ENCODE peak calls at places on chromosomes 3 and 15, in four cellular contexts. X is GM12878, L is HCT116, P is K562. Y is an unnamed sample.

GRCh38 chr3:135558906-135559305 is 406.6 kb upstream of the PPP2R3A start:
- DNase-seq in L (no peak), P (no peak), X (no peak), Y (no peak)

GRCh38 chr3:27281671-27282150 is 87.5 kb downstream of the NEK10 start:
- DNase-seq in X (no peak), L (no peak), P (no peak), Y (no peak)

GRCh38 chr3:49005298-49005680 is 1.9 kb upstream of the WDR6 start:
- DNase-seq in L (no peak), P (no peak), X (no peak), Y (no peak)

GRCh38 chr3:139653582-139653981 is 24.2 kb downstream of the NMNAT3 start:
- DNase-seq in P (no peak), L (no peak), X (no peak), Y (no peak)

GRCh38 chr3:113441051-113441770 is at the start of gene CFAP44:
- DNase-seq in X (no peak), L (no peak), P (no peak), Y (no peak)

GRCh38 chr3:60497922-60498321 is 753.3 kb downstream of the FHIT start:
- DNase-seq in L (no peak), P (no peak), X (no peak), Y (peak; percentile 44)

GRCh38 chr3:80087769-80088168 is 320.0 kb upstream of the ROBO1 start:
- DNase-seq in P (no peak), X (no peak), L (no peak), Y (no peak)

GRCh38 chr3:148208975-148209374 is 488.7 kb upstream of the AGTR1 start:
- DNase-seq in L (no peak), X (no peak), P (no peak), Y (no peak)

GRCh38 chr3:4674216-4674615 is 181.1 kb downstream of the ITPR1 start:
- DNase-seq in L (no peak), P (no peak), X (no peak), Y (no peak)

GRCh38 chr3:114214542-114215341 is 22.6 kb downstream of the ZNF80 start:
- DNase-seq in P (no peak), L (no peak), X (no peak), Y (no peak)

GRCh38 chr3:84961492-84962255 is 2.9 kb downstream of the CADM2 start:
- DNase-seq in X (no peak), L (no peak), P (no peak), Y (peak; percentile 9)

GRCh38 chr3:172687501-172687900 is 23.4 kb downstream of the NCEH1 start:
- DNase-seq in L (no peak), X (no peak), P (no peak), Y (no peak)

GRCh38 chr3:185272051-185272450 is 18.2 kb upstream of the EHHADH start:
- DNase-seq in X (no peak), L (no peak), P (no peak), Y (no peak)

GRCh38 chr3:73669268-73669667 is 44.5 kb upstream of the PDZRN3 start:
- DNase-seq in X (no peak), L (no peak), P (no peak), Y (no peak)

GRCh38 chr3:43791246-43791645 is 100.5 kb downstream of the ABHD5 start:
- DNase-seq in L (no peak), X (no peak), P (no peak), Y (no peak)

GRCh38 chr3:13420817-13421755 is 964 bp upstream of the NUP210 start:
- DNase-seq in L (no peak), P (peak; percentile 69), X (peak; percentile 57), Y (no peak)

GRCh38 chr3:25895031-25895430 is 105.1 kb downstream of the OXSM start:
- DNase-seq in P (no peak), L (no peak), X (no peak), Y (no peak)

GRCh38 chr15:62567501-62567900 is 402.4 kb upstream of the C2CD4B start:
- DNase-seq in L (no peak), P (no peak), X (no peak), Y (no peak)

GRCh38 chr3:136621628-136622027 is 130.6 kb downstream of the STAG1 start:
- DNase-seq in X (no peak), P (no peak), L (no peak), Y (no peak)

GRCh38 chr3:50248387-50248786 is 12.4 kb downstream of the GNAI2 start:
- DNase-seq in P (no peak), L (no peak), X (no peak), Y (no peak)

GRCh38 chr3:164144824-164145223 is 933.5 kb downstream of the SI start:
- DNase-seq in X (no peak), L (no peak), P (no peak), Y (no peak)

GRCh38 chr3:21835266-21835665 is 84.3 kb upstream of the ZNF385D start:
- DNase-seq in L (no peak), X (no peak), P (no peak), Y (no peak)

DNA sequence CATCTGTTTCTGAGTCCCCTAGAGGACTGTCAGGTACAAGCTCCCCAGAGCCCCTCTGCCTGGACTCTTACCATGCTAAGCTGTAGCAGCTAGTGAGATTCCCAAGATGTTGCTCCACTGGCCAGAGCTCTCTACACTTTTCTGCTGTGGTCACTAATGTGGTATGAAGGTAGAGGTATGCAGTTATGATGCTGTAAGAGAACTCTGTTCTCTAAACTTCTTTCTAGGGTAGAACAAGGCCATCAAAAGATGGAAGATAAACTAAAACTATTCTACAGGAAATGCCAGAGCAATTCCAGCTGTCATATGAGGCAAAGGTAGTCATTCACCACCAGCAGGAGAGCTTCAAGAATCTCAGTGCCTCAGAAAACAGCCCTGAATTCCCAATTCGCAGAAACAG is 517.4 kb upstream of the ARRDC4 start:
- DNase-seq in P (no peak), L (no peak), X (no peak), Y (no peak)
- TF ChIP-seq JUND in P (no peak), L (no peak), X (no peak), Y (no peak)

GRCh38 chr3:39121626-39122025 is 14.1 kb downstream of the TTC21A start:
- DNase-seq in X (no peak), L (no peak), P (no peak), Y (no peak)
- H3K4me2 ChIP-seq in X (no peak overlapping the region), L (no peak overlapping the region), P (no peak overlapping the region), Y (no peak overlapping the region)

GRCh38 chr15:68696532-68697363 is 118.0 kb downstream of the CORO2B start:
- DNase-seq in X (no peak), L (no peak), P (no peak), Y (no peak)

GRCh38 chr15:68691667-68692066 is 112.9 kb downstream of the CORO2B start:
- DNase-seq in P (no peak), X (no peak), L (no peak), Y (peak; percentile 76)

GRCh38 chr15:68695061-68695595 is 116.3 kb downstream of the CORO2B start:
- DNase-seq in L (no peak), X (no peak), P (no peak), Y (no peak)

GRCh38 chr15:68694111-68694510 is 115.3 kb downstream of the CORO2B start:
- DNase-seq in X (no peak), P (no peak), L (no peak), Y (no peak)

GRCh38 chr15:68693071-68693470 is 114.3 kb downstream of the CORO2B start:
- DNase-seq in X (no peak), P (no peak), L (no peak), Y (peak; percentile 39)
- TF ChIP-seq JUND in X (no peak), P (no peak), L (no peak), Y (no peak)

DNA sequence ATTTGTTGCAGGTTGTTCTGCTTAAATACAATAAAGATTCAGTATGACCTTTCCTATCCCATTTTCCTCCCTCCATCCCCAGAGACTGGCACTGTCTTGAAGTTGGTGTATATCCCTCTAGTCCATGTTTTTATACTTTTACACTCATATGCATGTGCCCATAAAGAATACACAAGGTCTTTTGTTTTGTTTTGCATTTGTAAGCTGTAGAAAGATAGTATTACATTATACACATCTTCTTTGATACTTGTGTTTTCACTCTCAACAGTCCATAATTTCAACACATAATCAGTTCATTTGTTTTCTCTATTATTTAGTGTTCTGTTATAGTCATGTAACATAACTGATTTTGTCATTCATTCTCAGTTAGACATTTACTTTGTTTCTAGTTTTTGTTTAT is 88.7 kb upstream of the AADACL2 start:
- DNase-seq in L (no peak), P (no peak), X (no peak), Y (no peak)
- H3K4me2 ChIP-seq in L (no peak overlapping the region), P (no peak overlapping the region), X (no peak overlapping the region), Y (no peak overlapping the region)

GRCh38 chr3:37308247-37308646 is 133.9 kb upstream of the LRRFIP2 start:
- DNase-seq in L (peak; percentile 7), P (peak; percentile 33), X (no peak), Y (peak; percentile 32)
- TF ChIP-seq JUND in L (no peak), P (no peak), X (no peak), Y (no peak)

GRCh38 chr15:95875141-95875643 is 455.3 kb upstream of the NR2F2 start:
- DNase-seq in L (no peak), X (no peak), P (no peak), Y (no peak)
- H3K4me2 ChIP-seq in L (no peak overlapping the region), X (no peak overlapping the region), P (no peak overlapping the region), Y (no peak overlapping the region)

Y was measured in SK-N-SH.